ENCODE peak calls at places on chromosomes 3 and 15, in five cellular contexts. Q is H1, C is HepG2, J is K562, Z is GM12878. A is an unnamed sample.

GRCh38 chr3:128056258-128056657 is 4.0 kb downstream of the SEC61A1 start:
- DNase-seq in Q (no peak), C (no peak), J (no peak), Z (no peak), A (no peak)

GRCh38 chr3:56864886-56865527 is 63.3 kb upstream of the ARHGEF3 start:
- DNase-seq in Q (no peak), C (no peak), J (no peak), Z (no peak), A (no peak)

GRCh38 chr3:141360888-141361598 is 7.3 kb upstream of the ZBTB38 start:
- DNase-seq in Q (no peak), C (peak), J (peak), Z (no peak), A (peak)

GRCh38 chr3:136919799-136920580 is 37.8 kb upstream of the IL20RB start:
- DNase-seq in Q (no peak), C (no peak), J (no peak), Z (no peak), A (no peak)

GRCh38 chr3:106345353-106346027 is 476.7 kb upstream of the CBLB start:
- DNase-seq in Q (no peak), C (no peak), J (no peak), Z (no peak), A (no peak)

GRCh38 chr3:172520332-172520831 is 2.8 kb downstream of the TNFSF10 start:
- DNase-seq in Q (no peak), C (no peak), J (no peak), Z (peak), A (no peak)

GRCh38 chr3:71153753-71154152 is 429.8 kb downstream of the FOXP1 start:
- DNase-seq in Q (no peak), C (peak), J (no peak), Z (no peak), A (no peak)

GRCh38 chr3:184284696-184285095 is 8.9 kb downstream of the ECE2 start:
- DNase-seq in Q (peak), C (peak), J (peak), Z (no peak), A (peak)

GRCh38 chr3:66582721-66583141 is 81.9 kb upstream of the LRIG1 start:
- DNase-seq in Q (no peak), C (no peak), J (no peak), Z (peak), A (no peak)

GRCh38 chr3:153130312-153130977 is 31.6 kb upstream of the RAP2B start:
- DNase-seq in Q (no peak), C (no peak), J (no peak), Z (peak), A (no peak)
- TF ChIP-seq CREB1 in Q (no peak), C (no peak), J (no peak), Z (no peak), A (no peak)

GRCh38 chr15:52103217-52104207 is 9.1 kb downstream of the BCL2L10 start:
- DNase-seq in Q (no peak), C (peak), J (no peak), Z (peak), A (no peak)
- H3K27ac ChIP-seq in Q (no peak), C (no peak), J (no peak), Z (no peak), A (no peak)

DNA sequence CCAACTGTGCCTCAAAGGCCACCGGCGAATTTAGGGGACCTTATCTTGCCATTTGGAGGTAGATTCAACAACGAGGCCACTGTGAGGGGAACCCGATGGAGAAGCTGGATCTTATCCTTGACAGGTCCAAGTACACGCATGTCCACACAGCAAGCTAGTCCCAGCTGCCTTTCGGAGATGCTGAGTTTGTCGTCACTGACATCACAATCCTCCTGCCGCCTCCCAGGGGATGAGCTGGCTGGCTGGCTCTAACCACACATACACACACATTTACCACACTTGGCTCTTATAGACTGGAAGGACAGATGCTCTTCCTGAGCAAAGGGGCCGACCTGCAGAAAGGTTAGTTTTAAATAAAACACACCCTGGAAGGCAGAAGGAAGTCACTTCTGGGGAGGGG is 176.3 kb downstream of the STT3B start:
- DNase-seq in Q (no peak), C (no peak), J (no peak), Z (no peak), A (no peak)
- TF ChIP-seq CREB1 in Q (no peak), C (no peak), J (no peak), Z (no peak), A (no peak)

GRCh38 chr15:36152961-36153360 is 426.5 kb upstream of the CDIN1 start:
- DNase-seq in Q (no peak), C (no peak), J (no peak), Z (no peak), A (no peak)

GRCh38 chr15:36161781-36162212 is 417.6 kb upstream of the CDIN1 start:
- DNase-seq in Q (no peak), C (no peak), J (no peak), Z (no peak), A (peak)

GRCh38 chr15:36161108-36161507 is 418.3 kb upstream of the CDIN1 start:
- DNase-seq in Q (no peak), C (no peak), J (no peak), Z (no peak), A (no peak)

DNA sequence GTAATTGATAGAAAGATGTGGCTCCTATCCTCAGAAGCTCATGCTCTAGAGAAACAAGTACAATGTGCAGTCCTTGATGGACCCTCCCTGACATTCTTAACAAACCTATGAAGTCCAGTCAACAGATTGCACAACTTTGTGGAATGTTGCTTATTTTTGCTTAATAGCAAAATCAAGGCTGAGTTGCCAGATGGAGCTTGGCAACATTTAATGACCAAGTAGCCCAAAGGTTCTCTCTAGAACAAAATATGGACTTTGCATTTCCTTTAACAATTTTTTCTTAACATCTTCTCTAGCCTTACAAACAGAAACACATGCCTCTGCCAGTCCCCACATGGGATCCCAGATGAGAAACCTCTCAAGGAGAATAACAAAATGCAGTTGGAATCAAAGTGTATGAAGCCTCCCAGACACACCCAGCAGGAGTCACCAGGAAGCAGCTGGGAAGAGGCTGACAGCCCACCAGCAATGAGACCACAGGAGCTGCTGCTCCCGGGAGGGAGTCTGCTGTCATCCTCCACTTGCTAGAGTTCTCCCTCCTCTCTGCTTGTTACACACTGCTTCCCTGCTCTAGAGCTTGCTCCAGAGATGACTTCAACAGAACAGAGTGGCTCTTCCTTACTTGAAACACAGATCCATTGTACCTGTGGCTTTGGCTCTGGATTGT is 422.4 kb upstream of the CDIN1 start:
- DNase-seq in Q (no peak), C (peak), J (no peak), Z (no peak), A (no peak)
- H3K27ac ChIP-seq in Q (no peak), C (no peak), J (no peak), Z (no peak), A (no peak)

GRCh38 chr3:37145607-37146006 is 28.8 kb downstream of the LRRFIP2 start:
- DNase-seq in Q (no peak), C (no peak), J (no peak), Z (no peak), A (no peak)
- TF ChIP-seq CREB1 in Q (no peak), C (no peak), J (no peak), Z (no peak), A (no peak)

GRCh38 chr3:112350181-112350825 is 17.3 kb downstream of the CD200 start:
- DNase-seq in Q (no peak), C (no peak), J (no peak), Z (no peak), A (no peak)
- H3K27ac ChIP-seq in Q (no peak), C (no peak), J (no peak), Z (no peak), A (peak)

GRCh38 chr3:108157275-108157674 is 64.9 kb downstream of the IFT57 start:
- DNase-seq in Q (no peak), C (no peak), J (no peak), Z (no peak), A (no peak)

GRCh38 chr3:108159128-108159527 is 63.1 kb downstream of the IFT57 start:
- DNase-seq in Q (no peak), C (no peak), J (no peak), Z (no peak), A (no peak)

GRCh38 chr3:108156312-108156853 is 65.6 kb upstream of the CD47 start:
- DNase-seq in Q (no peak), C (no peak), J (no peak), Z (no peak), A (no peak)

GRCh38 chr3:108159865-108160264 is 62.4 kb downstream of the IFT57 start:
- DNase-seq in Q (no peak), C (no peak), J (no peak), Z (no peak), A (no peak)
- TF ChIP-seq CREB1 in Q (no peak), C (no peak), J (no peak), Z (no peak), A (no peak)

GRCh38 chr15:63506537-63507035 is 2.2 kb downstream of the USP3 start:
- DNase-seq in Q (no peak), C (peak), J (no peak), Z (no peak), A (no peak)

GRCh38 chr15:63503739-63504246 is 600 bp upstream of the USP3 start:
- DNase-seq in Q (no peak), C (peak), J (peak), Z (no peak), A (peak)

GRCh38 chr15:63504247-63504978 is at the start of gene USP3:
- DNase-seq in Q (peak), C (peak), J (peak), Z (no peak), A (peak)

GRCh38 chr15:63504979-63505841 is 817 bp downstream of the USP3 start:
- DNase-seq in Q (peak), C (peak), J (peak), Z (no peak), A (peak)

DNA sequence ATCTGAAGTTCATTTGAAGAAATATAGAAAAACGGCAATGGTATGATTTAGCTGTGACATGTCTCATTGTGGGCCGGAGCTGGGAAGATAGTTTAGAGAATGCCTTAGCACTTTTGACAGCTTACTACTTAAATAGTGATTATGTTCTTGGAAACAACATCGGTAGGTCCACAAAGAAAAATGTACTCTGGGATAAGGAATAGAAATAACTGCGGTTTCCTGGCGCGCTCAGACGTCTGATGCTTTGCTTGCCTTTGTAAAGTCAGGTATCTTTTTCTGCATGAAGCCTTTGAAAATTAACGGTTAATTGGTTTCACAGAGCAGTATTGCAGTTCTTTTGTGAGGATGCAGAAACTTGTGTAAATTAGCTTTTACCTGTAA is 1.4 kb downstream of the USP3 start:
- DNase-seq in Q (no peak), C (no peak), J (no peak), Z (no peak), A (no peak)
- H3K27ac ChIP-seq in Q (no peak), C (peak), J (peak), Z (peak), A (no peak)

GRCh38 chr3:194042947-194043346 is 93.0 kb upstream of the HES1 start:
- DNase-seq in Q (no peak), C (peak), J (no peak), Z (no peak), A (no peak)
- TF ChIP-seq CREB1 in Q (no peak), C (no peak), J (no peak), Z (no peak), A (no peak)

GRCh38 chr3:50155491-50155878 is 361 bp downstream of the SEMA3F start:
- DNase-seq in Q (peak), C (no peak), J (no peak), Z (no peak), A (no peak)
- H3K27ac ChIP-seq in Q (no peak), C (no peak), J (no peak), Z (no peak), A (no peak)

A was measured in GM23338.